ENCODE peak calls at places on chromosomes 2 and 18, in nine cellular contexts. R is uterus, U is ovary, K is upper lobe of right lung, C is tibial artery, B is fibroblast of lung, Q is Peyer's patch, S is kidney, J is transverse colon. T is an unnamed sample.

GRCh38 chr2:216001201-216001600 is 12.2 kb downstream of the MREG start:
- DNase-seq in R (no peak), U (no peak), K (no peak), C (no peak), B (no peak), Q (no peak), S (no peak), J (no peak), T (no peak)

GRCh38 chr2:231270221-231271114 is 72.0 kb downstream of the ARMC9 start:
- DNase-seq in R (peak; percentile 82), U (peak; percentile 70), K (no peak), C (no peak), B (no peak), Q (no peak), S (no peak), J (no peak), T (peak; percentile 16)

GRCh38 chr2:136116111-136116812 is 1.7 kb downstream of the CXCR4 start:
- DNase-seq in R (no peak), U (no peak), K (peak; percentile 88), C (peak; percentile 79), B (no peak), Q (peak; percentile 83), S (peak; percentile 87), J (peak; percentile 60), T (peak; percentile 53)

GRCh38 chr2:150041721-150042450 is 445.6 kb downstream of the RND3 start:
- DNase-seq in R (no peak), U (no peak), K (no peak), C (no peak), B (peak; percentile 80), Q (no peak), S (no peak), J (no peak), T (no peak)

GRCh38 chr2:223027442-223027841 is 24.5 kb upstream of the KCNE4 start:
- DNase-seq in R (no peak), U (no peak), K (no peak), C (no peak), B (peak; percentile 80), Q (no peak), S (no peak), J (no peak), T (no peak)

GRCh38 chr2:575030-575727 is 102.0 kb downstream of the TMEM18 start:
- DNase-seq in R (no peak), U (no peak), K (no peak), C (no peak), B (no peak), Q (no peak), S (no peak), J (no peak), T (no peak)

GRCh38 chr2:166197446-166197845 is 69.6 kb upstream of the SCN1A start:
- DNase-seq in R (no peak), U (no peak), K (no peak), C (no peak), B (peak; percentile 27), Q (no peak), S (no peak), J (no peak), T (no peak)

GRCh38 chr2:172053486-172053885 is 31.8 kb upstream of the DLX1 start:
- DNase-seq in R (no peak), U (no peak), K (no peak), C (no peak), B (no peak), Q (no peak), S (no peak), J (no peak), T (no peak)

GRCh38 chr18:54679318-54680149 is 88.5 kb downstream of the DYNAP start:
- DNase-seq in R (no peak), U (no peak), K (no peak), C (no peak), B (peak; percentile 78), Q (no peak), S (no peak), J (no peak), T (peak; percentile 66)

GRCh38 chr2:39481611-39482010 is 44.5 kb upstream of the MAP4K3 start:
- DNase-seq in R (no peak), U (no peak), K (no peak), C (no peak), B (peak; percentile 73), Q (no peak), S (no peak), J (no peak), T (peak; percentile 20)

GRCh38 chr2:166539340-166540162 is 45.5 kb upstream of the SCN7A start:
- DNase-seq in R (no peak), U (no peak), K (no peak), C (no peak), B (peak; percentile 43), Q (no peak), S (no peak), J (no peak), T (peak; percentile 42)

GRCh38 chr2:215951558-215951957 is 61.8 kb downstream of the MREG start:
- DNase-seq in R (no peak), U (no peak), K (no peak), C (no peak), B (no peak), Q (no peak), S (no peak), J (no peak), T (peak; percentile 41)

GRCh38 chr18:44878335-44878734 is 197.6 kb downstream of the SETBP1 start:
- DNase-seq in R (no peak), U (no peak), K (no peak), C (no peak), B (no peak), Q (no peak), S (no peak), J (no peak), T (no peak)

GRCh38 chr18:80074183-80074582 is 34.9 kb upstream of the ADNP2 start:
- DNase-seq in R (no peak), U (no peak), K (no peak), C (no peak), B (no peak), Q (no peak), S (no peak), J (no peak), T (no peak)
- H3K4me1 ChIP-seq in R (no peaks in the 10 kb centered on the region), U (no peaks in the 10 kb centered on the region), K (no peaks in the 10 kb centered on the region), C (no peaks in the 10 kb centered on the region), B (no peaks in the 10 kb centered on the region), Q (no peaks in the 10 kb centered on the region), S (no peaks in the 10 kb centered on the region), J (no peaks in the 10 kb centered on the region), T (no peaks in the 10 kb centered on the region)

GRCh38 chr18:6874316-6874715 is 144.8 kb downstream of the ARHGAP28 start:
- DNase-seq in R (no peak), U (no peak), K (no peak), C (no peak), B (no peak), Q (no peak), S (no peak), J (no peak), T (no peak)
- H3K4me3 ChIP-seq in R (no peak overlapping the region), U (no peak overlapping the region), K (no peak overlapping the region), C (no peak overlapping the region), B (no peak overlapping the region), Q (no peak overlapping the region), S (no peak overlapping the region), J (no peak overlapping the region), T (no peak overlapping the region)

DNA sequence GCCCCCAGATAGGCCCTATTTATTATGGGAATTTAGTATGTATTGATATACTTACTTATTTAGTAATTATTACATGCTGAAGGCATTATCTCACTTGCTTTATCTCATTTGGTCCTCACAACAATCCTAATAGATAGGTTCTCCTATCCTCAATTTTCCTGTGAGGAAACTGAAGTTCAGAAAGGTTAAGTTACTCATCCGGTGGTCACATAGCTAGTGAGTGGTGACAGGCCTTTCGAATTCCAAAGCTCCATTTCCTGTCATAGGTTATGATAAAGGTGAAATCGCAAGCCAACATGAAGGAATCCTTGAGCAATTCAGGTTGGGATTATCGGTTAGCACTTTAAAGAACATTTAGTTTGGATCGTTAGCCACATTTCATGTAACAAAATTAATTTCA is 33.3 kb downstream of the NAB1 start:
- DNase-seq in R (no peak), U (no peak), K (no peak), C (no peak), B (peak; percentile 67), Q (no peak), S (no peak), J (no peak), T (no peak)
- H3K4me1 ChIP-seq in R (no peaks in the 10 kb centered on the region), U (peaks cover 1% of the 10 kb centered on the region), K (peaks cover 11% of the 10 kb centered on the region), C (peaks cover 18% of the 10 kb centered on the region), B (no peaks in the 10 kb centered on the region), Q (no peaks in the 10 kb centered on the region), S (no peaks in the 10 kb centered on the region), J (peaks cover 14% of the 10 kb centered on the region), T (no peaks in the 10 kb centered on the region)

DNA sequence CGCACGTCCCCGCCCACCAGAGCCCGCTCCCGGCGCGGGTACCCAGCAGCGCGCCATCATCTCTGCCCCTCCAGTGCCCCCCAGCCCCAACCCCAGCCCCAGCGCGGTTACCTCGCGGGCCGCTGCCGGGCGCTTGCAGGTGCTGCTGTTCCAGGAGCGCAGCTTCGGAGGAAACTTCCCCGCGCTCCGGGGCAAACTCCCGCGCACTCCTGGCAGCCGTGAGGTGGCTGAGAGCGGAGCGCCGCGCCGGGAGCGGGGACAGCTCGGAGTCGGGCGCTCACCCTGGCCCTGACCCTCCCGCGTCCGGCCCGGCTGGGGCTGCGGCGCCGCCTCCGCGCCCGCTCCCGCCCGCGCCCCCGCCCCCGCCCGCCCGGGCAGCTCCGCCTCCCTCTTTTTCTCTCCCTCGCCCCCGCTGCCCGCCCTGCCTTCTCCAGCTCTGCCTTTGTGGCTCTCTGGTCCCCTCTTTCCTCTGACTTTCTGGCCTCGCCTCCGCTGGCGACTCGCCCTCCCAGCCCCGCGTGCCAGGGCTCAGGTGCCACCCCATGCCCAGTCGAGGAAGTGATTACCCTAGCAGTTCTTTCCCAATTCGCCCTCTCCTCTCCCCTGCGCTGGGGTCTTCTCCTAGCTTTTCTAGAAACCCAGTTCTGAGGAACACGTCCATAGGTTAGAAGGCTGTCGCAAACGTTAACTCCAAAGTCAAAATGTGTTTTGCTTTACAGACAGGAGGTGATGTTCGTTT is at the start of gene CHST9:
- DNase-seq in R (no peak), U (no peak), K (no peak), C (no peak), B (no peak), Q (no peak), S (peak; percentile 76), J (no peak), T (no peak)
- H3K4me3 ChIP-seq in R (no peak within 1 kb of the TSS), U (peak within 1 kb of the TSS; percentile 9), K (no peak within 1 kb of the TSS), C (no peak within 1 kb of the TSS), B (no peak within 1 kb of the TSS), Q (peak within 1 kb of the TSS; percentile 42), S (peak within 1 kb of the TSS; percentile 46), J (no peak within 1 kb of the TSS), T (no peak within 1 kb of the TSS)

T was measured in small intestine.